ENCODE peak calls at places on chromosomes 5 and 9, in five cellular contexts. Y, G, U, S and M are unnamed samples.

GRCh38 chr5:31119938-31120641 is 73.4 kb upstream of the CDH6 start:
- DNase-seq in Y (no peak), G (no peak), U (no peak), S (no peak), M (no peak)

GRCh38 chr5:78542321-78542840 is 106.2 kb downstream of the LHFPL2 start:
- DNase-seq in Y (no peak), G (no peak), U (no peak), S (no peak), M (no peak)

GRCh38 chr9:122179690-122180074 is 20.0 kb downstream of the MORN5 start:
- DNase-seq in Y (no peak), G (no peak), U (peak; percentile 40), S (no peak), M (no peak)

GRCh38 chr9:135304886-135305285 is 174.7 kb upstream of the PPP1R26 start:
- DNase-seq in Y (no peak), G (no peak), U (no peak), S (no peak), M (peak; percentile 10)

GRCh38 chr5:39400711-39401385 is 23.9 kb downstream of the DAB2 start:
- DNase-seq in Y (no peak), G (no peak), U (no peak), S (no peak), M (no peak)

GRCh38 chr9:112582371-112582770 is 95.7 kb downstream of the KIAA1958 start:
- DNase-seq in Y (no peak), G (no peak), U (no peak), S (no peak), M (no peak)

GRCh38 chr9:124788542-124789217 is 11.7 kb downstream of the OLFML2A start:
- DNase-seq in Y (no peak), G (no peak), U (peak; percentile 35), S (no peak), M (no peak)

GRCh38 chr5:1557114-1557873 is 33.5 kb upstream of the LPCAT1 start:
- DNase-seq in Y (no peak), G (no peak), U (peak; percentile 51), S (no peak), M (peak; percentile 13)

GRCh38 chr9:130394814-130395470 is 49.8 kb upstream of the ASS1 start:
- DNase-seq in Y (no peak), G (no peak), U (no peak), S (no peak), M (no peak)

GRCh38 chr9:87336407-87336806 is 161.3 kb upstream of the DAPK1 start:
- DNase-seq in Y (peak; percentile 30), G (no peak), U (no peak), S (no peak), M (no peak)

GRCh38 chr9:91395553-91396470 is 27.8 kb downstream of the NFIL3 start:
- DNase-seq in Y (peak; percentile 55), G (no peak), U (no peak), S (no peak), M (peak; percentile 42)

GRCh38 chr5:139284295-139284694 is 9.2 kb upstream of the MATR3 start:
- DNase-seq in Y (no peak), G (no peak), U (no peak), S (no peak), M (no peak)

GRCh38 chr5:184461-184860 is 6.8 kb upstream of the LRRC14B start:
- DNase-seq in Y (no peak), G (no peak), U (no peak), S (no peak), M (no peak)

GRCh38 chr5:33842456-33842855 is 49.3 kb downstream of the ADAMTS12 start:
- DNase-seq in Y (no peak), G (no peak), U (no peak), S (no peak), M (no peak)

GRCh38 chr9:104971521-104971920 is 43.6 kb upstream of the ABCA1 start:
- DNase-seq in Y (no peak), G (no peak), U (no peak), S (no peak), M (no peak)

GRCh38 chr9:12681620-12682019 is 11.6 kb upstream of the TYRP1 start:
- DNase-seq in Y (no peak), G (no peak), U (no peak), S (no peak), M (no peak)

GRCh38 chr5:35919191-35919590 is 19.2 kb downstream of the CAPSL start:
- DNase-seq in Y (no peak), G (no peak), U (no peak), S (no peak), M (no peak)

GRCh38 chr9:16368425-16369087 is 501.9 kb downstream of the BNC2 start:
- DNase-seq in Y (no peak), G (no peak), U (no peak), S (no peak), M (no peak)

GRCh38 chr5:132987531-132988408 is 24.3 kb upstream of the AFF4 start:
- DNase-seq in Y (no peak), G (no peak), U (no peak), S (no peak), M (no peak)

GRCh38 chr5:114243281-114243982 is 118.4 kb upstream of the KCNN2 start:
- DNase-seq in Y (no peak), G (no peak), U (no peak), S (no peak), M (no peak)

GRCh38 chr5:179608131-179608581 is 15.3 kb downstream of the HNRNPH1 start:
- DNase-seq in Y (no peak), G (no peak), U (no peak), S (no peak), M (no peak)

GRCh38 chr5:56328753-56329560 is 95.8 kb upstream of the ANKRD55 start:
- DNase-seq in Y (peak; percentile 32), G (no peak), U (no peak), S (no peak), M (peak; percentile 26)

GRCh38 chr9:125758986-125759811 is 12.0 kb downstream of the PBX3 start:
- DNase-seq in Y (no peak), G (no peak), U (no peak), S (no peak), M (no peak)

GRCh38 chr5:115571441-115571878 is 26.9 kb upstream of the FEM1C start:
- DNase-seq in Y (no peak), G (no peak), U (no peak), S (no peak), M (no peak)

GRCh38 chr5:82821978-82822927 is 254.9 kb downstream of the TMEM167A start:
- DNase-seq in Y (no peak), G (no peak), U (no peak), S (no peak), M (no peak)

GRCh38 chr5:110342683-110343082 is 383.8 kb downstream of the TMEM232 start:
- DNase-seq in Y (no peak), G (no peak), U (no peak), S (no peak), M (no peak)

GRCh38 chr5:126868338-126868737 is 91.4 kb downstream of the LMNB1 start:
- DNase-seq in Y (no peak), G (no peak), U (no peak), S (no peak), M (no peak)

GRCh38 chr9:35914307-35914807 is 5.1 kb downstream of the SPAAR start:
- DNase-seq in Y (no peak), G (no peak), U (no peak), S (peak; percentile 34), M (no peak)

GRCh38 chr9:121242219-121242954 is 25.6 kb upstream of the GSN start:
- DNase-seq in Y (no peak), G (no peak), U (no peak), S (no peak), M (no peak)

GRCh38 chr5:65760504-65761275 is 38.7 kb downstream of the NLN start:
- DNase-seq in Y (peak; percentile 20), G (no peak), U (no peak), S (no peak), M (peak; percentile 34)
- TF ChIP-seq CTCF in Y (peak; percentile 22), G (no peak), U (peak; percentile 72), S (no peak), M (peak; percentile 65)

GRCh38 chr9:127122176-127123151 is at the start of gene ANGPTL2:
- DNase-seq in Y (peak; percentile 71), G (peak; percentile 73), U (peak; percentile 96), S (peak; percentile 72), M (peak; percentile 37)
- TF ChIP-seq CTCF in Y (no peak), G (no peak), U (no peak), S (no peak), M (no peak)

GRCh38 chr9:69877852-69878507 is 57.4 kb downstream of the CFAP95 start:
- DNase-seq in Y (peak; percentile 22), G (no peak), U (no peak), S (no peak), M (peak; percentile 9)
- TF ChIP-seq CTCF in Y (peak; percentile 43), G (no peak), U (peak; percentile 89), S (peak; percentile 76), M (peak; percentile 58)

DNA sequence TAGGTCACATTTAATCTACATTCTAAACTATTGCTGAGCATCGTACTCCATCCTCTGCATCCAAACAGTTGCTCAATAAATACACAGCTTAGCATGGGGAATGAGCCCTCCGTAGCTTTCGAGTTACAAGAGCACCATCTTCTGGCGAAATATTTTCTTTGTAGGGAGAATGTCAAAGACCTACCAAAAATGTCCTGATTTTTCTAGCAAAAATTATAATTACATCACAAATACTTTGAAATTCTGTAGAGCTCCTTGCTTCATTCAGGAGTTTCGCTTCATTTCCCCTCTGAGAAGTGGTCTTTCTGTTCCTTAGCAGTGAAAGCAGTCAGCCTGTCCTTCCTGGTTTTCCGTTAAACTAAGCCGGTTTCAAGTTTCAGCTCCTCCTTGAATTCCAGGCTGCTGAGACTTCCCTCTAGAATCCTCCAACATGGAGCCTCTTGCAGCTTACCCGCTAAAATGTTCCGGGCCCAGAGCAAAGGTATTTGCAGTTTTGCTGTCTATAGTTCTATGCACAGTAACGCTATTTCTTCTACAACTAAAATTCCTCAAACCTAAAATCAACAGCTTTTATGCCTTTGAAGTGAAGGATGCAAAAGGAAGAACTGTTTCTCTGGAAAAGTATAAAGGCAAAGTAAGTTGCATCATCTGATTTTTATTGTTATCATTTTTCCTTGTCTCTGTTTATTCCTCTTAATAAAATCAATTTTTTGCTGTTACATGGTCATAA is at the start of gene GPX8:
- DNase-seq in Y (peak; percentile 31), G (no peak), U (no peak), S (peak; percentile 41), M (no peak)
- TF ChIP-seq CTCF in Y (peak; percentile 21), G (no peak), U (peak; percentile 99), S (peak; percentile 80), M (no peak)

DNA sequence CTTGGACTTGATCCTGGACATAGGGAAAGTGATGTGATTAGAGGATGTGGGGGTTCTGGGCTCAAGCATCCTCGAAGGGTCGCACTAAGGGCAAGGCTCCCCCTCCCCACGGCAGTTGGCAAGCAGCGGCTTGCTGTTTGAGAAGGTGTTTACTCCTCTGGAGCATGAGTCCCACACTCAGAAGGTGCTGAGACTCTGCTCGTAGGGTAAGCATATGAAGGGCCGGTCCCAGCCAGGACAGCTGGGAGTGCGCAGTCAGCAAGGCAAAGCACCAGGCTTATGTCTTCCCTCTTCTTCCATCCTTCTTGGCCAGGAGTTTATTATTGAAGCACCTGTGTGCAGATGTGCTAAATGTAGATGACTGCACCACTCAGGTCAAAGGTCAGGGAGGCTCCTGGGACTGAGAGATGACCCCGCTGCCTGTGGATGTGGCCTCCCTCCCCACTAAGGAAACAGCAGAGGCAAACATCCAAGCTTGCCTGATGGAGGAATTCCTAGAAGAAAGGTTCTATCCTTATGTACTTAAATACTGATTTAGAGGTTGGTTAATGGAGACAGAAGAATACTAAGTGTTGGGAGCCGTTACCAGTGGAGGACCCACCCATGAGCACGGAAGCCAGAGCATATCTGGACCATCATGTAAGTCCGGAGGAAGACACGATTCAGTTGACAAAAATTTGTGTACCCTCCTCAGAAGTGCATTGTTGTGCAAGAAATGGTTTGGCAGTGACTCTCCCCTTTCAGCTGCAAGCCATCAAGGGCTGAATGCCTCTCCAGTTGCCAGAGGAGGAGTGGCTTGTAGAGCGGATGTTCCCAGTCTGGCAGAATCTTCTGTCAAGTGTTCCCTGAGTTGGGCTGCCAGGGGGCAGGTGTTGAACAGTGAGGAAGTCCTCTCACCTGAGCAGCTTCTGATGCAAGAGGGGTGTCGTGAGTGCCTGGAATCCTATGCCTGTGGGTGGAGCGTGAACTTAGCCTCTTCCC is 27.2 kb upstream of the CDKN2AIPNL start:
- DNase-seq in Y (no peak), G (peak; percentile 76), U (no peak), S (no peak), M (no peak)
- TF ChIP-seq CTCF in Y (no peak), G (no peak), U (no peak), S (no peak), M (no peak)